ENCODE peak calls at places on chromosome 14, in six cellular contexts. J is AG10803; L is stimulated activated CD8-positive, alpha-beta memory T cell treated with anti-CD3 and anti-CD28 coated beads, Interleukin-15, amount 100 ng/mL, for 24 hours; U is sciatic nerve; W is NCI-H510A treated with DMSO at 0.1 percent for 48 hours; H is T-helper 2 cell. I is an unnamed sample.

GRCh38 chr14:96246535-96246839 is 9.5 kb upstream of the BDKRB1 start:
- DNase-seq in J (peak), L (no peak), U (no peak), W (no peak), H (no peak), I (no peak)

GRCh38 chr14:100422556-100423420 is 99.6 kb downstream of the SLC25A47 start:
- DNase-seq in J (peak), L (no peak), U (peak), W (no peak), H (no peak), I (no peak)

GRCh38 chr14:102323102-102323501 is 3.6 kb downstream of the ZNF839 start:
- DNase-seq in J (peak), L (no peak), U (peak), W (peak), H (no peak), I (no peak)

GRCh38 chr14:61749867-61750266 is 12.4 kb upstream of the SNAPC1 start:
- DNase-seq in J (no peak), L (no peak), U (no peak), W (peak), H (no peak), I (no peak)

GRCh38 chr14:78358631-78359030 is 188.5 kb downstream of the NRXN3 start:
- DNase-seq in J (no peak), L (no peak), U (no peak), W (no peak), H (no peak), I (no peak)

GRCh38 chr14:22532345-22533056 is 56.5 kb downstream of the DAD1 start:
- DNase-seq in J (peak), L (no peak), U (no peak), W (no peak), H (no peak), I (no peak)

GRCh38 chr14:73731111-73731510 is 16.9 kb upstream of the PNMA1 start:
- DNase-seq in J (no peak), L (no peak), U (no peak), W (no peak), H (no peak), I (no peak)

GRCh38 chr14:24670594-24670993 is 36.6 kb upstream of the GZMB start:
- DNase-seq in J (no peak), L (no peak), U (no peak), W (no peak), H (no peak), I (peak)

GRCh38 chr14:66224492-66225178 is 261.5 kb upstream of the CCDC196 start:
- DNase-seq in J (no peak), L (no peak), U (no peak), W (no peak), H (no peak), I (no peak)

GRCh38 chr14:21093018-21093417 is 5.4 kb downstream of the ZNF219 start:
- DNase-seq in J (no peak), L (no peak), U (no peak), W (no peak), H (no peak), I (no peak)

GRCh38 chr14:43407721-43408120 is 1099.4 kb downstream of the FSCB start:
- DNase-seq in J (no peak), L (no peak), U (no peak), W (no peak), H (no peak), I (no peak)

GRCh38 chr14:44300911-44301310 is 206.2 kb downstream of the FSCB start:
- DNase-seq in J (no peak), L (no peak), U (no peak), W (no peak), H (no peak), I (no peak)

GRCh38 chr14:65791551-65791981 is 379.0 kb downstream of the FUT8 start:
- DNase-seq in J (peak), L (no peak), U (no peak), W (no peak), H (peak), I (no peak)

GRCh38 chr14:102182901-102183619 is 43.4 kb downstream of the WDR20 start:
- DNase-seq in J (peak), L (no peak), U (no peak), W (no peak), H (no peak), I (no peak)

GRCh38 chr14:47442206-47442605 is 233.2 kb downstream of the MDGA2 start:
- DNase-seq in J (no peak), L (no peak), U (no peak), W (no peak), H (no peak), I (no peak)

GRCh38 chr14:106691601-106692291 is 1165.4 kb downstream of the TMEM121 start:
- DNase-seq in J (no peak), L (peak), U (peak), W (no peak), H (peak), I (peak)

GRCh38 chr14:20494935-20495766 is 10.2 kb upstream of the RNASE10 start:
- DNase-seq in J (peak), L (no peak), U (no peak), W (no peak), H (no peak), I (no peak)

GRCh38 chr14:33686218-33686617 is 264.7 kb downstream of the EGLN3 start:
- DNase-seq in J (peak), L (no peak), U (no peak), W (no peak), H (no peak), I (no peak)

GRCh38 chr14:65703996-65704395 is 291.5 kb downstream of the FUT8 start:
- DNase-seq in J (peak), L (no peak), U (no peak), W (no peak), H (no peak), I (no peak)

GRCh38 chr14:56423591-56423991 is 156.0 kb upstream of the TMEM260 start:
- DNase-seq in J (no peak), L (no peak), U (no peak), W (no peak), H (no peak), I (no peak)

GRCh38 chr14:76880432-76880831 is 54.2 kb downstream of the LRRC74A start:
- DNase-seq in J (no peak), L (no peak), U (no peak), W (no peak), H (no peak), I (no peak)

GRCh38 chr14:84465890-84466289 is 1064.1 kb upstream of the FLRT2 start:
- DNase-seq in J (no peak), L (no peak), U (no peak), W (no peak), H (no peak), I (no peak)

GRCh38 chr14:104355949-104356737 is 217.8 kb downstream of the KIF26A start:
- DNase-seq in J (no peak), L (no peak), U (peak), W (no peak), H (no peak), I (no peak)

GRCh38 chr14:91997492-91997891 is 42.4 kb downstream of the TRIP11 start:
- DNase-seq in J (peak), L (no peak), U (no peak), W (no peak), H (no peak), I (no peak)

GRCh38 chr14:51342226-51342625 is 102.2 kb downstream of the TMX1 start:
- DNase-seq in J (no peak), L (no peak), U (no peak), W (no peak), H (no peak), I (no peak)

GRCh38 chr14:85535916-85536834 is 6.2 kb downstream of the FLRT2 start:
- DNase-seq in J (peak), L (no peak), U (no peak), W (no peak), H (no peak), I (no peak)

GRCh38 chr14:50059773-50060629 is 56.4 kb downstream of the VCPKMT start:
- DNase-seq in J (no peak), L (no peak), U (peak), W (no peak), H (no peak), I (no peak)

GRCh38 chr14:96146131-96146771 is 58.4 kb upstream of the BDKRB2 start:
- DNase-seq in J (peak), L (no peak), U (no peak), W (no peak), H (no peak), I (no peak)

GRCh38 chr14:93734086-93734822 is 54.0 kb downstream of the PRIMA1 start:
- DNase-seq in J (no peak), L (no peak), U (no peak), W (no peak), H (no peak), I (no peak)

GRCh38 chr14:101731187-101732080 is 30.1 kb upstream of the PPP2R5C start:
- DNase-seq in J (peak), L (peak), U (no peak), W (peak), H (peak), I (peak)

GRCh38 chr14:103811189-103811588 is 36.2 kb downstream of the PPP1R13B start:
- DNase-seq in J (no peak), L (no peak), U (no peak), W (no peak), H (no peak), I (no peak)

GRCh38 chr14:96095581-96096476 is 56.7 kb downstream of the C14orf132 start:
- DNase-seq in J (peak), L (no peak), U (peak), W (peak), H (no peak), I (no peak)

GRCh38 chr14:89493406-89493805 is 76.4 kb upstream of the FOXN3 start:
- DNase-seq in J (no peak), L (no peak), U (no peak), W (no peak), H (no peak), I (no peak)

GRCh38 chr14:64544607-64545312 is 4.2 kb downstream of the HSPA2 start:
- DNase-seq in J (no peak), L (no peak), U (no peak), W (peak), H (no peak), I (no peak)

GRCh38 chr14:76456200-76456599 is 80.3 kb downstream of the ESRRB start:
- DNase-seq in J (peak), L (peak), U (no peak), W (peak), H (no peak), I (no peak)

GRCh38 chr14:102930753-102931579 is 8.5 kb downstream of the AMN start:
- DNase-seq in J (peak), L (no peak), U (no peak), W (peak), H (no peak), I (no peak)

GRCh38 chr14:90576581-90576980 is 179.8 kb downstream of the CALM1 start:
- DNase-seq in J (peak), L (no peak), U (no peak), W (no peak), H (no peak), I (no peak)

GRCh38 chr14:43438056-43438455 is 1069.0 kb downstream of the FSCB start:
- DNase-seq in J (no peak), L (no peak), U (no peak), W (no peak), H (no peak), I (no peak)

GRCh38 chr14:58138065-58138718 is 13.8 kb downstream of the ARMH4 start:
- DNase-seq in J (no peak), L (no peak), U (no peak), W (no peak), H (no peak), I (no peak)

GRCh38 chr14:105418269-105419054 is 1.2 kb upstream of the MTA1 start:
- DNase-seq in J (no peak), L (no peak), U (no peak), W (no peak), H (no peak), I (no peak)